ENCODE peak calls at places on chromosomes 2 and 18, in four cellular contexts. Z is stimulated activated CD8-positive, alpha-beta memory T cell treated with anti-CD3 and anti-CD28 coated beads, Interleukin-15, amount 100 ng/mL, for 1 hour; R is K562; G is endothelial cell. B is an unnamed sample.

GRCh38 chr2:201327678-201328077 is 29.5 kb downstream of the FLACC1 start:
- DNase-seq in Z (no peak), R (no peak), G (no peak), B (no peak)

GRCh38 chr18:76167440-76167839 is 327.6 kb downstream of the ZNF516 start:
- DNase-seq in Z (no peak), R (no peak), G (no peak), B (no peak)

GRCh38 chr2:979286-979928 is 28.8 kb downstream of the SNTG2 start:
- DNase-seq in Z (no peak), R (no peak), G (no peak), B (no peak)

GRCh38 chr18:9181275-9181674 is 44.7 kb downstream of the ANKRD12 start:
- DNase-seq in Z (no peak), R (no peak), G (no peak), B (no peak)

GRCh38 chr2:240153418-240153817 is 13.0 kb upstream of the OTOS start:
- DNase-seq in Z (no peak), R (no peak), G (no peak), B (no peak)

GRCh38 chr18:24995738-24996137 is 356.2 kb downstream of the ZNF521 start:
- DNase-seq in Z (no peak), R (no peak), G (no peak), B (no peak)

GRCh38 chr2:150478206-150478974 is 9.1 kb downstream of the RND3 start:
- DNase-seq in Z (no peak), R (no peak), G (no peak), B (no peak)

GRCh38 chr18:21602302-21602592 is 1.7 kb upstream of the ESCO1 start:
- DNase-seq in Z (no peak), R (no peak), G (no peak), B (no peak)

GRCh38 chr2:120534457-120534856 is 188.5 kb downstream of the INHBB start:
- DNase-seq in Z (no peak), R (no peak), G (no peak), B (no peak)

GRCh38 chr2:9984217-9984739 is 32.8 kb downstream of the GRHL1 start:
- DNase-seq in Z (no peak), R (peak), G (no peak), B (no peak)

GRCh38 chr2:20661981-20662937 is 4.7 kb upstream of the GDF7 start:
- DNase-seq in Z (no peak), R (no peak), G (no peak), B (no peak)

GRCh38 chr2:208249241-208249640 is 5.6 kb downstream of the IDH1 start:
- DNase-seq in Z (no peak), R (no peak), G (no peak), B (no peak)

GRCh38 chr2:236629961-236630872 is 60.6 kb downstream of the ACKR3 start:
- DNase-seq in Z (no peak), R (no peak), G (no peak), B (no peak)

GRCh38 chr2:60556441-60556997 is 3.1 kb upstream of the BCL11A start:
- DNase-seq in Z (no peak), R (no peak), G (no peak), B (no peak)

GRCh38 chr2:169507698-169508097 is 1.8 kb upstream of the KLHL41 start:
- DNase-seq in Z (no peak), R (no peak), G (no peak), B (no peak)

GRCh38 chr18:63683152-63683551 is 19.6 kb upstream of the SERPINB11 start:
- DNase-seq in Z (no peak), R (no peak), G (no peak), B (no peak)

GRCh38 chr18:45416168-45416567 is 199.1 kb upstream of the SLC14A2 start:
- DNase-seq in Z (no peak), R (no peak), G (no peak), B (no peak)